ENCODE peak calls at places on chromosomes 12 and 14, in ten cellular contexts. S is heart right ventricle, M is mucosa of descending colon, Z is neuronal stem cell, U is GM23248, V is adipocyte, H is body of pancreas, P is Peyer's patch, L is tibial artery, Y is astrocyte. X is an unnamed sample.

GRCh38 chr12:58509116-58509885 is 411.0 kb downstream of the LRIG3 start:
- DNase-seq in P (no peak), M (no peak), Z (no peak), U (peak; percentile 79), V (no peak), L (no peak), H (no peak), Y (peak; percentile 88), S (no peak), X (no peak)

GRCh38 chr12:39692258-39692853 is 72.8 kb upstream of the ABCD2 start:
- DNase-seq in V (peak; percentile 63), M (no peak), Y (peak; percentile 4), Z (no peak), U (peak; percentile 32), P (no peak), S (no peak), L (no peak), H (no peak), X (no peak)

GRCh38 chr14:92963301-92964123 is 40.6 kb downstream of the CHGA start:
- DNase-seq in S (no peak), L (no peak), V (no peak), H (no peak), Y (no peak), M (peak; percentile 31), U (no peak), Z (no peak), P (no peak), X (no peak)

GRCh38 chr12:123571343-123571813 is 13.0 kb upstream of the TMED2 start:
- DNase-seq in Y (peak; percentile 59), U (peak; percentile 89), H (peak; percentile 58), S (peak; percentile 38), P (no peak), V (peak; percentile 64), Z (no peak), L (peak; percentile 75), M (no peak), X (peak; percentile 64)

GRCh38 chr12:25504744-25505143 is 48.3 kb downstream of the LMNTD1 start:
- DNase-seq in U (no peak), P (no peak), H (no peak), V (no peak), Z (no peak), L (no peak), Y (no peak), S (no peak), M (no peak), X (no peak)

GRCh38 chr12:116598341-116599284 is 39.4 kb downstream of the MAP1LC3B2 start:
- DNase-seq in V (peak; percentile 23), H (peak; percentile 18), Y (no peak), P (no peak), S (no peak), M (no peak), L (no peak), Z (no peak), U (peak; percentile 57), X (peak; percentile 50)

GRCh38 chr12:80353254-80353653 is 90.8 kb upstream of the PTPRQ start:
- DNase-seq in L (no peak), P (no peak), U (peak; percentile 4), V (peak; percentile 69), H (no peak), S (no peak), Y (peak; percentile 35), M (no peak), Z (no peak), X (peak; percentile 4)

GRCh38 chr12:132329036-132329738 is at the start of gene GALNT9:
- DNase-seq in U (peak; percentile 53), P (no peak), V (peak; percentile 24), L (no peak), M (no peak), S (no peak), Y (no peak), H (no peak), Z (peak; percentile 65), X (peak; percentile 59)

GRCh38 chr12:16165506-16165905 is 112.0 kb downstream of the SLC15A5 start:
- DNase-seq in H (peak; percentile 49), U (peak; percentile 72), V (peak; percentile 42), S (peak; percentile 11), M (no peak), Z (peak; percentile 54), L (peak; percentile 66), P (no peak), Y (peak; percentile 21), X (peak; percentile 63)

GRCh38 chr12:6965026-6965661 is 5.3 kb downstream of the PHB2 start:
- DNase-seq in Z (peak; percentile 81), S (peak; percentile 90), L (peak; percentile 89), M (peak; percentile 92), H (peak; percentile 94), Y (peak; percentile 55), U (peak; percentile 89), P (peak; percentile 82), V (peak; percentile 93), X (peak; percentile 94)

GRCh38 chr14:88270781-88271180 is 52.3 kb downstream of the KCNK10 start:
- DNase-seq in S (no peak), Z (no peak), H (peak; percentile 88), V (no peak), Y (no peak), U (no peak), M (peak; percentile 91), P (no peak), L (no peak), X (peak; percentile 76)

GRCh38 chr12:2374092-2374740 is 321.4 kb downstream of the CACNA1C start:
- DNase-seq in P (no peak), Z (no peak), L (peak; percentile 63), V (peak; percentile 23), H (no peak), S (no peak), Y (peak; percentile 52), U (peak; percentile 47), M (no peak), X (no peak)

GRCh38 chr14:65421201-65421981 is 8.9 kb downstream of the FUT8 start:
- DNase-seq in H (no peak), S (no peak), Z (no peak), V (peak; percentile 78), Y (peak; percentile 87), L (no peak), P (no peak), U (peak; percentile 89), M (no peak), X (no peak)

GRCh38 chr14:68458840-68459469 is 333.9 kb downstream of the ZFP36L1 start:
- DNase-seq in Z (no peak), V (peak; percentile 69), U (peak; percentile 67), S (peak; percentile 57), H (peak; percentile 88), L (peak; percentile 81), M (no peak), Y (peak; percentile 95), P (no peak), X (peak; percentile 73)

GRCh38 chr12:92134638-92135274 is 10.9 kb downstream of the BTG1 start:
- DNase-seq in H (no peak), S (no peak), P (no peak), U (peak; percentile 85), M (no peak), Z (no peak), V (peak; percentile 65), L (no peak), Y (peak; percentile 75), X (no peak)
- H3K4me1 ChIP-seq in H (peaks cover 94% of the 10 kb centered on the region), S (peaks cover 54% of the 10 kb centered on the region), P (no peaks in the 10 kb centered on the region), U (peaks cover 73% of the 10 kb centered on the region), M (peaks cover 30% of the 10 kb centered on the region), Z (peaks cover 23% of the 10 kb centered on the region), V (peaks cover 84% of the 10 kb centered on the region), L (peaks cover 95% of the 10 kb centered on the region), Y (peaks cover 37% of the 10 kb centered on the region), X (peaks cover 59% of the 10 kb centered on the region)

GRCh38 chr12:66268562-66268961 is 33.7 kb upstream of the HELB start:
- DNase-seq in U (no peak), L (no peak), S (no peak), H (no peak), P (no peak), Y (no peak), V (no peak), Z (no peak), M (no peak), X (no peak)
- H3K4me1 ChIP-seq in U (no peaks in the 10 kb centered on the region), L (no peaks in the 10 kb centered on the region), S (no peaks in the 10 kb centered on the region), H (no peaks in the 10 kb centered on the region), P (no peaks in the 10 kb centered on the region), Y (no peaks in the 10 kb centered on the region), V (no peaks in the 10 kb centered on the region), Z (no peaks in the 10 kb centered on the region), M (no peaks in the 10 kb centered on the region), X (no peaks in the 10 kb centered on the region)

GRCh38 chr14:44960646-44961045 is 1.1 kb downstream of the KLHL28 start:
- DNase-seq in S (no peak), Z (no peak), P (no peak), L (no peak), H (no peak), Y (no peak), U (peak; percentile 58), M (no peak), V (peak; percentile 60), X (no peak)
- H3K4me1 ChIP-seq in S (peaks cover 47% of the 10 kb centered on the region), Z (peaks cover 10% of the 10 kb centered on the region), P (peaks cover 6% of the 10 kb centered on the region), L (peaks cover 59% of the 10 kb centered on the region), H (peaks cover 26% of the 10 kb centered on the region), Y (peaks cover 29% of the 10 kb centered on the region), U (peaks cover 37% of the 10 kb centered on the region), M (peaks cover 45% of the 10 kb centered on the region), V (peaks cover 34% of the 10 kb centered on the region), X (peaks cover 25% of the 10 kb centered on the region)

GRCh38 chr12:47818701-47819543 is 781 bp downstream of the HDAC7 start:
- DNase-seq in Y (no peak), P (peak; percentile 62), Z (peak; percentile 64), V (peak; percentile 71), H (peak; percentile 60), S (peak; percentile 77), M (peak; percentile 88), U (peak; percentile 70), L (peak; percentile 86), X (peak; percentile 71)

GRCh38 chr12:47819544-47819901 is 180 bp downstream of the HDAC7 start:
- DNase-seq in P (no peak), H (no peak), S (no peak), U (no peak), L (no peak), M (no peak), V (no peak), Z (no peak), Y (no peak), X (no peak)

GRCh38 chr12:47820631-47821345 is 1.1 kb upstream of the HDAC7 start:
- DNase-seq in Y (peak; percentile 95), Z (peak; percentile 92), U (peak; percentile 98), V (peak; percentile 98), M (peak; percentile 74), S (peak; percentile 92), P (no peak), L (peak; percentile 96), H (peak; percentile 89), X (peak; percentile 92)

GRCh38 chr12:47821346-47821706 is 1.6 kb upstream of the HDAC7 start:
- DNase-seq in S (no peak), U (peak; percentile 81), Z (no peak), P (no peak), V (no peak), L (no peak), H (no peak), Y (no peak), M (no peak), X (no peak)

DNA sequence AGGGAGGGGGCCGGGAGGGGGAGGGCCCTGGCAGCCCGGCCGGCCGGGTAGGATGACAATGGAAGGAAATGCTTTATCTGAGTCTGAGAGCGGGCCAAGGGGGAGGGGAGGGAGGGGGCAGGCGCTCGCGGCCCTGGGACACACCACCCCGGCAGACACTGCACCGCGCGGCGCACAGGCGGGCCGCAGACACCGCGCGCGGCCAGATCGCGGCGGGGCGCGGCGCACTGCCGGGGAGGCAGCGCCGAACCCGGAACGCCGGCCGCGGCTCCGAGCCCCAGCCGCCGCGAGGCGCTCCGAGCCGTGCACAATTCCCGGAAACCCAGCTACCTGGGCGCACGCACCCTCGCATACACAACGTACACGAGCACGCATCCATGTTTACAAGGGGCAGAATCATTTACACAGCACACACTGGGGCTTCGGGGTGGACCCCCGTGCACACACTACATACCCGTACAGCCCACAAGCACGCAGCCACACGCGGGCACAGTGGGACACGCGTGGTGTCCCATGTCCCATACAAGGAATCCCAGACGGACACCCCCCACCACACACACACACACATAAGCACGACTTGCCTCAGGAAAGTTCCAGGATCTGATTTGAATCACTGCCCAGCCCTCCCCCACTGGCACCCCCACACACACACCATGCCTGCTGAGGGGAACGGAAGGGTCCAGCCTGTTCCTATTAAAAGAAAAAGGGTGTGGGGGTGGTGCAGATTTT is at the start of gene HDAC7:
- DNase-seq in P (peak; percentile 86), H (peak; percentile 88), M (peak; percentile 92), V (peak; percentile 90), L (peak; percentile 93), U (peak; percentile 90), S (peak; percentile 93), Z (peak; percentile 72), Y (peak; percentile 75), X (peak; percentile 91)
- H3K4me1 ChIP-seq in P (peaks cover 28% of the 10 kb centered on the region), H (peaks cover 46% of the 10 kb centered on the region), M (peaks cover 25% of the 10 kb centered on the region), V (peaks cover 77% of the 10 kb centered on the region), L (peaks cover 80% of the 10 kb centered on the region), U (peaks cover 59% of the 10 kb centered on the region), S (peaks cover 84% of the 10 kb centered on the region), Z (peaks cover 46% of the 10 kb centered on the region), Y (peaks cover 44% of the 10 kb centered on the region), X (peaks cover 53% of the 10 kb centered on the region)

X was measured in hepatocyte.